ENCODE peak calls at places on chromosomes 1 and 21, in four cellular contexts. W is kidney, S is heart right ventricle, E is hepatocyte. K is an unnamed sample.
A peak's percentile ranks its signal among the peaks of the same experiment; 100 is the strongest.

GRCh38 chr1:15760520-15761211 is 2.1 kb downstream of the FBLIM1 start:
- DNase-seq in W (peak; percentile 95), S (peak; percentile 64), E (peak; percentile 56), K (no peak)

GRCh38 chr1:202349263-202349928 is 897 bp downstream of the PPP1R12B start:
- DNase-seq in E (peak; percentile 48), S (peak; percentile 48), W (no peak), K (no peak)

GRCh38 chr21:34881894-34882371 is 167.2 kb downstream of the RUNX1 start:
- DNase-seq in E (no peak), W (no peak), S (no peak), K (no peak)

GRCh38 chr1:180912801-180913616 is at the start of gene KIAA1614:
- DNase-seq in E (peak; percentile 30), S (peak; percentile 30), W (peak; percentile 86), K (no peak)

GRCh38 chr1:111219466-111220286 is 7.8 kb upstream of the CHI3L2 start:
- DNase-seq in W (no peak), E (no peak), S (no peak), K (peak; percentile 72)

GRCh38 chr1:241888232-241888631 is 40.2 kb downstream of the EXO1 start:
- DNase-seq in W (no peak), S (no peak), E (no peak), K (no peak)

GRCh38 chr1:41078193-41078592 is 56.7 kb upstream of the SLFNL1 start:
- DNase-seq in S (no peak), E (no peak), W (no peak), K (no peak)

GRCh38 chr1:155932085-155932484 is 2.1 kb downstream of the KHDC4 start:
- DNase-seq in W (no peak), E (no peak), S (no peak), K (no peak)

GRCh38 chr1:77416692-77417450 is 135.1 kb downstream of the AK5 start:
- DNase-seq in E (no peak), S (no peak), W (no peak), K (peak; percentile 46)

GRCh38 chr1:160367934-160368923 is 1.4 kb downstream of the NHLH1 start:
- DNase-seq in E (no peak), S (no peak), W (no peak), K (no peak)

GRCh38 chr1:119687391-119688079 is 24.2 kb upstream of the PHGDH start:
- DNase-seq in E (no peak), W (no peak), S (no peak), K (peak; percentile 67)

GRCh38 chr1:117308406-117308916 is 58.8 kb upstream of the MAN1A2 start:
- DNase-seq in E (no peak), W (no peak), S (no peak), K (no peak)

GRCh38 chr1:199226163-199226562 is 587.3 kb downstream of the PTPRC start:
- DNase-seq in W (no peak), E (no peak), S (no peak), K (no peak)

GRCh38 chr1:167825419-167826079 is 88.4 kb downstream of the ADCY10 start:
- DNase-seq in W (no peak), S (no peak), E (no peak), K (no peak)

GRCh38 chr21:44496900-44497550 is 41.7 kb downstream of the LRRC3 start:
- DNase-seq in S (no peak), W (no peak), E (no peak), K (no peak)

GRCh38 chr1:156465747-156466365 is 34.7 kb downstream of the MEF2D start:
- DNase-seq in E (no peak), S (no peak), W (no peak), K (peak; percentile 36)

GRCh38 chr1:200866521-200866920 is 6.3 kb upstream of the GPR25 start:
- DNase-seq in S (no peak), W (no peak), E (no peak), K (no peak)

GRCh38 chr1:56068210-56068609 is 511.2 kb downstream of the PLPP3 start:
- DNase-seq in W (no peak), S (no peak), E (no peak), K (no peak)

GRCh38 chr1:15188678-15189077 is 35.1 kb downstream of the TMEM51 start:
- DNase-seq in W (no peak), S (no peak), E (no peak), K (no peak)

GRCh38 chr1:84344286-84344685 is 42.8 kb downstream of the SAMD13 start:
- DNase-seq in W (no peak), E (no peak), S (no peak), K (no peak)

GRCh38 chr1:1318131-1318652 is 6.3 kb downstream of the INTS11 start:
- DNase-seq in E (peak; percentile 79), W (no peak), S (peak; percentile 70), K (no peak)

GRCh38 chr1:56803561-56804156 is 15.5 kb downstream of the FYB2 start:
- DNase-seq in S (no peak), E (peak; percentile 48), W (no peak), K (peak; percentile 83)

GRCh38 chr1:41607810-41608209 is 123.3 kb upstream of the EDN2 start:
- DNase-seq in E (no peak), W (no peak), S (no peak), K (no peak)

GRCh38 chr21:34335316-34335715 is 28.5 kb upstream of the KCNE2 start:
- DNase-seq in S (no peak), E (no peak), W (no peak), K (no peak)

GRCh38 chr1:19885821-19886220 is 3.6 kb downstream of the OTUD3 start:
- DNase-seq in W (no peak), E (no peak), S (no peak), K (no peak)

GRCh38 chr1:1907098-1907736 is 7.8 kb upstream of the CALML6 start:
- DNase-seq in S (no peak), W (peak; percentile 81), E (peak; percentile 28), K (no peak)

GRCh38 chr1:9625761-9626160 is 25.8 kb upstream of the PIK3CD start:
- DNase-seq in W (no peak), E (no peak), S (no peak), K (no peak)

GRCh38 chr1:24866211-24867063 is 63.6 kb downstream of the RUNX3 start:
- DNase-seq in E (no peak), S (no peak), W (no peak), K (no peak)
- H3K4me1 ChIP-seq in E (peaks cover 26% of the 10 kb centered on the region), S (no peaks in the 10 kb centered on the region), W (no peaks in the 10 kb centered on the region), K (peaks cover 17% of the 10 kb centered on the region)

GRCh38 chr1:44359234-44359937 is 4.3 kb upstream of the ERI3 start:
- DNase-seq in S (no peak), W (no peak), E (no peak), K (no peak)
- H3K4me1 ChIP-seq in S (peaks cover under 1% of the 10 kb centered on the region), W (peaks cover 3% of the 10 kb centered on the region), E (peaks cover 3% of the 10 kb centered on the region), K (peaks cover 8% of the 10 kb centered on the region)

GRCh38 chr1:234965128-234965527 is 163.5 kb downstream of the TOMM20 start:
- DNase-seq in E (no peak), S (no peak), W (no peak), K (no peak)
- H3K4me1 ChIP-seq in E (peaks cover 63% of the 10 kb centered on the region), S (peaks cover 42% of the 10 kb centered on the region), W (peaks cover 50% of the 10 kb centered on the region), K (no peaks in the 10 kb centered on the region)

DNA sequence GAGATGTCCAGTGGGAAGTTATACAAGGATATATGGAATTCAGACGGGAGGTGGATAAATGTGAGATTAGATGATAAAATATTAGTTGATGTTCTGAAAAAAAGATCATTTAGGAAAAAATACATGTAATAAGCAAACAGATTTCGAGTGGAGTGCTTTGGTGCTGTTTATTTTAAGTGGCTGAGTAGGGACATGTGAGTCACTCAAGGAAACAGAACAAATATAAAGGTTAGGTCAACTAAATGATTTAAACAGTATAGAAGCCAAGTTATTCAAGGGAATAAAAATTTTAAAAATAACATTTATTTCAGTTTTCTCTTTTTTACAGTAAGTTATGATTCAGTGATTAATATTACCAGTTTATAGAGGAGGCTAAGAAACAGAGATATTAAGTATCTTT is 1046.7 kb upstream of the B3GALT2 start:
- DNase-seq in W (no peak), S (no peak), E (no peak), K (no peak)
- H3K4me1 ChIP-seq in W (no peaks in the 10 kb centered on the region), S (no peaks in the 10 kb centered on the region), E (no peaks in the 10 kb centered on the region), K (no peaks in the 10 kb centered on the region)

K was measured in NT2/D1.